ENCODE peak calls at places on chromosomes 16 and 17, in four cellular contexts. G is keratinocyte, W is IMR-90, J is transverse colon. C is an unnamed sample.

GRCh38 chr17:41998497-41998896 is 18.7 kb downstream of the DNAJC7 start:
- DNase-seq in J (no peak), W (no peak), G (no peak), C (no peak)

GRCh38 chr17:76408037-76408849 is 23.8 kb downstream of the SPHK1 start:
- DNase-seq in J (peak), W (peak), G (no peak), C (no peak)

GRCh38 chr17:49753959-49754391 is 10.0 kb downstream of the FAM117A start:
- DNase-seq in J (no peak), W (no peak), G (no peak), C (no peak)

GRCh38 chr17:64662774-64663367 is 764 bp upstream of the SMURF2 start:
- DNase-seq in W (no peak), J (no peak), G (no peak), C (no peak)

GRCh38 chr17:7138800-7139381 is 24.3 kb upstream of the ASGR2 start:
- DNase-seq in W (no peak), G (no peak), J (no peak), C (no peak)

GRCh38 chr16:16151315-16151714 is 72.0 kb downstream of the ABCC6 start:
- DNase-seq in W (peak), G (no peak), J (no peak), C (peak)

GRCh38 chr16:80274576-80275191 is 266.1 kb upstream of the DYNLRB2 start:
- DNase-seq in G (no peak), W (peak), J (no peak), C (peak)

GRCh38 chr16:57600048-57600835 is 28.2 kb upstream of the ADGRG1 start:
- DNase-seq in G (no peak), J (peak), W (peak), C (peak)

GRCh38 chr16:11914759-11915643 is 755 bp downstream of the GSPT1 start:
- DNase-seq in J (peak), G (no peak), W (peak), C (peak)

GRCh38 chr17:28384281-28385036 is 13.0 kb downstream of the SARM1 start:
- DNase-seq in J (peak), W (no peak), G (no peak), C (no peak)

GRCh38 chr16:65828296-65828695 is 538.2 kb upstream of the CDH5 start:
- DNase-seq in G (no peak), J (no peak), W (no peak), C (no peak)

GRCh38 chr16:87054856-87055255 is 262.3 kb downstream of the C16orf95 start:
- DNase-seq in W (no peak), G (no peak), J (no peak), C (no peak)

GRCh38 chr17:4537451-4538235 is 17.5 kb downstream of the MYBBP1A start:
- DNase-seq in J (no peak), W (no peak), G (no peak), C (no peak)

GRCh38 chr17:4534928-4535666 is 20.1 kb downstream of the MYBBP1A start:
- DNase-seq in G (no peak), J (no peak), W (no peak), C (no peak)

GRCh38 chr17:4535667-4536258 is 19.4 kb downstream of the MYBBP1A start:
- DNase-seq in W (no peak), J (no peak), G (no peak), C (no peak)

GRCh38 chr17:4536742-4537411 is 18.3 kb downstream of the MYBBP1A start:
- DNase-seq in G (no peak), W (peak), J (no peak), C (no peak)

GRCh38 chr17:4536259-4536741 is 18.9 kb downstream of the MYBBP1A start:
- DNase-seq in G (no peak), J (no peak), W (no peak), C (no peak)
- H3K4me3 ChIP-seq in G (no peak), J (peak), W (no peak), C (no peak)

DNA sequence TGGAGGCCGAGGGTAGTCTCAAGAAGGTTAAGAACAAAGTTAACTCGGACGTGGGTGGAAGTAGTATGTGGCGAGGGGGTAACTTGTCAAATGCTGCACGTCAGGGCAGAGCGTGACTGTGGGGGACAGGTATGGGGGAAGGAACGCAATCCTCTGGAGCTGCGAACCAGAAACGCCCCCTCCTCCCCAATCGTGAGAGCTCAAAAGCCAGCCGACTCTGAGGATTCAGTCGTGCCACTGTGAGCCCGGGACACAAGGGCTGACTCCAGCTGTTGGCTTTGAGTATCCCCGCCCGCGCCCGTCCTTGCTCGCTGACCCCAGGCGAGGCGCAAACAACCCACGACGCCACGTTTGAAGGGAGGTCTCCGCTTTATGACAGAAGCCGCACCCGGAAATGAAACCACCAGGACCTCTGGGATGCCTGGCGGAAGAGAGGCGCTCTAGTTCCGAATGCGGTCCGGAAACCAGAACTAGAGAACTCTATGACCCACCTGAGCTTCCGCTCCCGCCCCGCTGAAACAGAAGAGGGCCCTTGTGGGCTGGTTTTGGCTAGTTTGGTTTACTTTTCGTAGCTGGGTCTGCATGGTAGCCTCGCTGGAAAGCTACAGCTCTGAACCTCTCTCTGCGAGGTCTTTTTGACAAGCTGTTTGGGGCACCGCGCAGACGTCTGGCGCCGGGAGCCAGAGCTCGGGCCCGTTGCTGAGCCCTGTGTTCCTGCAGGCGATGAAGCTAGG is at the start of gene PEX12:
- DNase-seq in G (no peak), J (peak), W (peak), C (peak)
- TF ChIP-seq CTCF in G (no peak), J (no peak), W (no peak), C (no peak)

GRCh38 chr16:29900888-29901606 is 759 bp downstream of the ASPHD1 start:
- DNase-seq in G (no peak), J (no peak), W (no peak), C (no peak)
- H3K4me3 ChIP-seq in G (peak), J (peak), W (peak), C (peak)

GRCh38 chr17:45019177-45019711 is 32.2 kb downstream of the DCAKD start:
- DNase-seq in G (no peak), J (peak), W (peak), C (no peak)
- TF ChIP-seq CTCF in G (peak), J (no peak), W (peak), C (peak)

GRCh38 chr17:77436058-77436442 is 295.3 kb downstream of the SEC14L1 start:
- DNase-seq in J (no peak), W (peak), G (no peak), C (no peak)
- H3K4me3 ChIP-seq in J (no peak), W (no peak), G (no peak), C (no peak)

C was measured in brain microvascular endothelial cell.